ENCODE peak calls at places on chromosome 2, in seven cellular contexts. H is tibial artery; V is fibroblast of lung; Y is CD4-positive, CD25-positive, alpha-beta regulatory T cell; Z is left lung; J is neural progenitor cell; L is DND-41. W is an unnamed sample.
A peak's percentile ranks its signal among the peaks of the same experiment; 100 is the strongest.

GRCh38 chr2:127770973-127771735 is 39.8 kb downstream of the WDR33 start:
- DNase-seq in L (no peak), J (no peak), V (peak; percentile 93), Z (no peak), Y (no peak), H (no peak), W (no peak)

GRCh38 chr2:174827371-174828369 is 63.4 kb upstream of the CHRNA1 start:
- DNase-seq in Z (no peak), Y (no peak), J (peak; percentile 11), H (no peak), V (peak; percentile 49), L (no peak), W (no peak)

GRCh38 chr2:44945676-44946427 is 4.3 kb downstream of the SIX3 start:
- DNase-seq in J (no peak), Y (no peak), H (no peak), L (no peak), V (no peak), Z (no peak), W (no peak)

GRCh38 chr2:45170191-45170975 is 161.1 kb upstream of the SIX2 start:
- DNase-seq in J (peak; percentile 84), Y (no peak), L (no peak), H (no peak), Z (no peak), V (no peak), W (no peak)

GRCh38 chr2:9799011-9799596 is 44.2 kb upstream of the TAF1B start:
- DNase-seq in Z (peak; percentile 42), V (no peak), L (no peak), Y (no peak), J (no peak), H (no peak), W (no peak)

GRCh38 chr2:18885457-18885856 is 296.1 kb upstream of the NT5C1B start:
- DNase-seq in J (no peak), Y (no peak), Z (no peak), V (no peak), H (no peak), L (no peak), W (no peak)

GRCh38 chr2:217289909-217290283 is 430.0 kb upstream of the TNP1 start:
- DNase-seq in H (no peak), Y (no peak), L (no peak), V (peak; percentile 42), J (peak; percentile 77), Z (no peak), W (no peak)

GRCh38 chr2:166126014-166126639 is 1.7 kb downstream of the SCN1A start:
- DNase-seq in H (no peak), L (no peak), Z (no peak), J (no peak), V (peak; percentile 26), Y (no peak), W (no peak)

GRCh38 chr2:8500124-8501054 is 181.5 kb upstream of the ID2 start:
- DNase-seq in V (peak; percentile 9), J (no peak), H (no peak), Z (no peak), L (no peak), Y (no peak), W (no peak)

GRCh38 chr2:37896319-37896718 is 28.8 kb upstream of the RMDN2 start:
- DNase-seq in L (no peak), Z (no peak), Y (no peak), V (no peak), J (peak; percentile 28), H (no peak), W (no peak)

GRCh38 chr2:51065276-51065675 is 33.3 kb upstream of the NRXN1 start:
- DNase-seq in Y (no peak), H (no peak), Z (no peak), V (no peak), J (no peak), L (no peak), W (no peak)

GRCh38 chr2:70985283-70985688 is 6.9 kb downstream of the ANKRD53 start:
- DNase-seq in L (no peak), J (no peak), Z (no peak), H (no peak), V (no peak), Y (no peak), W (no peak)

GRCh38 chr2:26982102-26982742 is 11.8 kb downstream of the MAPRE3 start:
- DNase-seq in Y (no peak), Z (no peak), V (peak; percentile 33), L (peak; percentile 12), J (peak; percentile 51), H (peak; percentile 62), W (peak; percentile 3)

GRCh38 chr2:27959496-27959895 is 69.0 kb downstream of the BABAM2 start:
- DNase-seq in H (peak; percentile 75), V (peak; percentile 55), Z (no peak), L (no peak), J (no peak), Y (no peak), W (no peak)

GRCh38 chr2:233829193-233830110 is 24.9 kb downstream of the HJURP start:
- DNase-seq in H (no peak), Z (no peak), V (no peak), J (no peak), Y (no peak), L (no peak), W (no peak)

GRCh38 chr2:180985771-180986395 is 5.5 kb downstream of the UBE2E3 start:
- DNase-seq in H (no peak), V (no peak), Y (no peak), Z (no peak), J (no peak), L (no peak), W (no peak)

GRCh38 chr2:120797421-120798289 is 62.0 kb downstream of the GLI2 start:
- DNase-seq in L (no peak), J (peak; percentile 48), V (no peak), Y (no peak), H (no peak), Z (peak; percentile 45), W (no peak)

GRCh38 chr2:205133544-205133943 is 548.8 kb upstream of the NRP2 start:
- DNase-seq in Y (no peak), V (peak; percentile 26), J (no peak), H (peak; percentile 26), L (no peak), Z (no peak), W (no peak)

GRCh38 chr2:60853512-60853911 is 27.9 kb upstream of the REL start:
- DNase-seq in J (no peak), Z (no peak), Y (no peak), L (no peak), H (no peak), V (no peak), W (no peak)

GRCh38 chr2:118989481-118989880 is 47.5 kb downstream of the MARCO start:
- DNase-seq in Y (no peak), L (no peak), J (no peak), H (no peak), V (no peak), Z (no peak), W (no peak)

GRCh38 chr2:24421668-24422067 is 61.3 kb upstream of the ITSN2 start:
- DNase-seq in Y (peak; percentile 22), Z (no peak), L (peak; percentile 64), J (peak; percentile 75), H (peak; percentile 69), V (peak; percentile 63), W (peak; percentile 7)

GRCh38 chr2:64086347-64087082 is 57.7 kb downstream of the PELI1 start:
- DNase-seq in Y (no peak), V (no peak), L (no peak), Z (no peak), J (no peak), H (no peak), W (no peak)
- H3K4me1 ChIP-seq in Y (peaks cover 4% of the 10 kb centered on the region), V (no peaks in the 10 kb centered on the region), L (no peaks in the 10 kb centered on the region), Z (peaks cover 13% of the 10 kb centered on the region), J (peaks cover 9% of the 10 kb centered on the region), H (no peaks in the 10 kb centered on the region), W (no peaks in the 10 kb centered on the region)

DNA sequence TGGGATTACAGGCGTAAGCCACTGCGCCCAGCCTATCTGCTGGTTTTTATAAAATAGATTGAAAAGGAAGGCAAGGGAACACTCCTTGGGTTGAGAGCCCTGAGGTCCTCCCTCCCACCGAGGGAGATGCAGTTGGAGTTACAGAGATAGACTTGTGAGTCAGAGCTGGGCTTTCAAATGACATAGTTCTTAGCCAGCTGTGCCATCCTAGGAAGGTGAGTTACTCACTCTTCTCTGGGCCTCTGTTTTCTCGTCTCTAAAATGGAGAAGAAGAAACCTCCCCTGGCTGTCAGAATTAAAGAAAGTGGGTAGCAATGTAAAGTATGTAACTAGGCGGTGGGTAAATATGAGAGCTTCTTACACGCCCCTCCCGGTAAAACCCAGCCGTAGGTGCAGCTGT is 2.4 kb downstream of the LRRFIP1 start:
- DNase-seq in J (no peak), L (no peak), Z (no peak), Y (no peak), H (no peak), V (no peak), W (no peak)
- H3K4me1 ChIP-seq in J (peaks cover 8% of the 10 kb centered on the region), L (no peaks in the 10 kb centered on the region), Z (peaks cover 37% of the 10 kb centered on the region), Y (peaks cover 7% of the 10 kb centered on the region), H (peaks cover 51% of the 10 kb centered on the region), V (no peaks in the 10 kb centered on the region), W (peaks cover 5% of the 10 kb centered on the region)

GRCh38 chr2:47274054-47274779 is 119.1 kb upstream of the STPG4 start:
- DNase-seq in Y (no peak), H (no peak), J (no peak), L (no peak), V (peak; percentile 83), Z (no peak), W (no peak)
- H3K4me1 ChIP-seq in Y (peaks cover 9% of the 10 kb centered on the region), H (peaks cover 28% of the 10 kb centered on the region), J (no peaks in the 10 kb centered on the region), L (peaks cover 6% of the 10 kb centered on the region), V (peaks cover 12% of the 10 kb centered on the region), Z (peaks cover 41% of the 10 kb centered on the region), W (peaks cover 9% of the 10 kb centered on the region)

DNA sequence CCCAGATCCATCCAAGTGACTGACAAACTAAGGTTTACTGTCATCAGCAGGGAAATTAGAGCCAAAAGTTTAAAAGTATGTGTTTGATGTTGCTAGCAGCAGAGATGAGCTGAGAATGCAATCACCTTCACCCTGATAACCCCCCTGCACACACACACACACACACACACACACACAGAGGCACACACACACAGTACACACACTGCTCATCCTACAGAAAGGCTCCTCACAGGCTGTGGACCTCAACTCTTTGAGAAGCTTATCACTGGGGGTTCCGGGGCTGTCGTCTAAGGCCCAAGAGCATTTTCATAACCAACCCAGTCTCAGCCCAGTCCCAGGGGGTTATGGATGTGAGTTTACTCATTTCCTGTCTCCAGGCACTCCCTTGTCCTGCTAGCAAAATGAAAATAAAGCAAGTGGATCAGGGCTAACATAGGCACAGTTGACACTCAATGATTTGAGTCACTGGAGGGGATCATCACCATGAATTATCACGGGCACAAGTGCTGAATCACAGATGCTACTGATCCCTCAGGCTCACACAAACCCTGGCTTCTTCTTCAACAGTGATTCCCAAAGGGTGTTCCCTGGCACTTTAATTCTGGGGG is 76.6 kb downstream of the ALK start:
- DNase-seq in H (no peak), Z (no peak), Y (no peak), J (no peak), V (no peak), L (no peak), W (no peak)
- H3K4me1 ChIP-seq in H (no peaks in the 10 kb centered on the region), Z (no peaks in the 10 kb centered on the region), Y (no peaks in the 10 kb centered on the region), J (no peaks in the 10 kb centered on the region), V (no peaks in the 10 kb centered on the region), L (no peaks in the 10 kb centered on the region), W (no peaks in the 10 kb centered on the region)

W was measured in effector memory CD4-positive, alpha-beta T cell.